ENCODE peak calls at places on chromosomes 3 and 15, in five cellular contexts. U is RPMI7951, I is NCI-H2029 treated with DMSO at 0.1 percent for 48 hours, M is T-helper 1 cell, B is neural progenitor cell. P is an unnamed sample.

GRCh38 chr3:52231502-52232278 is 6.2 kb upstream of the TLR9 start:
- DNase-seq in U (peak; percentile 46), I (no peak), M (peak; percentile 78), B (peak; percentile 64), P (peak; percentile 76)

GRCh38 chr3:10988003-10988402 is 4.5 kb upstream of the SLC6A1 start:
- DNase-seq in M (no peak), I (no peak), U (no peak), B (no peak), P (no peak)

GRCh38 chr3:149120051-149120972 is 9.1 kb upstream of the HPS3 start:
- DNase-seq in U (peak; percentile 65), B (peak; percentile 71), M (no peak), I (peak; percentile 62), P (no peak)

GRCh38 chr15:37981781-37982180 is 47.3 kb downstream of the TMCO5A start:
- DNase-seq in U (peak; percentile 68), B (peak; percentile 30), M (no peak), I (no peak), P (no peak)

GRCh38 chr3:177772908-177773557 is 575.8 kb upstream of the TBL1XR1 start:
- DNase-seq in U (no peak), M (no peak), B (no peak), I (peak; percentile 65), P (no peak)

GRCh38 chr3:88038561-88038960 is 20.2 kb downstream of the CGGBP1 start:
- DNase-seq in M (no peak), U (peak; percentile 75), I (no peak), B (no peak), P (no peak)

GRCh38 chr3:168872811-168873210 is 777.1 kb upstream of the GOLIM4 start:
- DNase-seq in B (no peak), U (no peak), M (no peak), I (no peak), P (no peak)

GRCh38 chr3:178231645-178232044 is 304.6 kb upstream of the KCNMB2 start:
- DNase-seq in M (no peak), U (no peak), I (no peak), B (no peak), P (no peak)

GRCh38 chr15:60399931-60400330 is 2.1 kb upstream of the ANXA2 start:
- DNase-seq in U (peak; percentile 60), B (no peak), I (no peak), M (no peak), P (no peak)

GRCh38 chr3:197029511-197030167 is at the start of gene MELTF:
- DNase-seq in I (no peak), M (peak; percentile 55), B (peak; percentile 88), U (peak; percentile 55), P (peak; percentile 59)

GRCh38 chr3:63390831-63391230 is 112.7 kb downstream of the SYNPR start:
- DNase-seq in U (no peak), I (no peak), B (no peak), M (no peak), P (no peak)

GRCh38 chr15:48777645-48778337 is 33.1 kb downstream of the CEP152 start:
- DNase-seq in B (no peak), I (no peak), M (no peak), U (no peak), P (no peak)

GRCh38 chr15:69610264-69610663 is 157.6 kb downstream of the RPLP1 start:
- DNase-seq in M (no peak), B (no peak), U (peak; percentile 35), I (no peak), P (no peak)

GRCh38 chr3:23949784-23950183 is 4.7 kb downstream of the NR1D2 start:
- DNase-seq in I (peak; percentile 45), B (no peak), U (peak; percentile 40), M (no peak), P (no peak)

GRCh38 chr3:81867875-81868274 is 106.4 kb upstream of the GBE1 start:
- DNase-seq in I (no peak), U (no peak), B (no peak), M (no peak), P (no peak)

GRCh38 chr15:88894819-88895767 is at the start of gene HAPLN3:
- DNase-seq in U (peak; percentile 68), M (peak; percentile 24), B (peak; percentile 51), I (no peak), P (peak; percentile 42)

GRCh38 chr15:91049378-91050127 is 27.2 kb upstream of the VPS33B start:
- DNase-seq in B (peak; percentile 70), M (no peak), I (no peak), U (peak; percentile 71), P (peak; percentile 36)

GRCh38 chr15:33742286-33742685 is 226.0 kb upstream of the CHRM5 start:
- DNase-seq in I (no peak), B (no peak), M (no peak), U (no peak), P (no peak)

GRCh38 chr3:50130436-50130835 is 24.7 kb upstream of the SEMA3F start:
- DNase-seq in U (no peak), M (no peak), B (no peak), I (no peak), P (no peak)

GRCh38 chr3:120153294-120153693 is 59.0 kb upstream of the GSK3B start:
- DNase-seq in M (no peak), U (peak; percentile 91), I (no peak), B (no peak), P (no peak)

GRCh38 chr15:91894606-91895005 is 41.1 kb downstream of the SLCO3A1 start:
- DNase-seq in M (no peak), I (no peak), U (no peak), B (no peak), P (no peak)

GRCh38 chr15:101138913-101139880 is 112.7 kb downstream of the CHSY1 start:
- DNase-seq in M (no peak), I (no peak), U (peak; percentile 81), B (no peak), P (no peak)

GRCh38 chr3:68953781-68954444 is 21.6 kb upstream of the TAFA4 start:
- DNase-seq in U (no peak), M (no peak), I (no peak), B (no peak), P (no peak)

GRCh38 chr15:34336947-34337556 is 529 bp downstream of the SLC12A6 start:
- DNase-seq in B (peak; percentile 16), U (no peak), M (no peak), I (no peak), P (peak; percentile 24)

GRCh38 chr3:133943639-133944131 is 48.0 kb upstream of the RAB6B start:
- DNase-seq in I (no peak), U (peak; percentile 98), M (no peak), B (no peak), P (no peak)

GRCh38 chr15:79041598-79042175 is 48.9 kb downstream of the RASGRF1 start:
- DNase-seq in M (no peak), B (no peak), I (no peak), U (no peak), P (no peak)

GRCh38 chr3:161316006-161316689 is 55.2 kb downstream of the SPTSSB start:
- DNase-seq in I (no peak), B (no peak), M (no peak), U (no peak), P (no peak)

GRCh38 chr3:169133178-169134161 is 530.0 kb downstream of the MECOM start:
- DNase-seq in M (no peak), B (no peak), I (no peak), U (peak; percentile 37), P (no peak)